ENCODE peak calls at places on chromosomes 6 and 20, in five cellular contexts. X is endodermal cell; C is H1; D is CD8-positive, alpha-beta memory T cell; Q is PC-9. B is an unnamed sample. For H3K4me1, the result is how much of the 10 kb centered on the place peaks cover.

GRCh38 chr20:23369424-23369823 is 7.4 kb downstream of the GZF1 start:
- DNase-seq in D (no peak), Q (no peak), C (no peak), X (no peak), B (no peak)

GRCh38 chr6:56424068-56424467 is 176.7 kb upstream of the COL21A1 start:
- DNase-seq in X (no peak), D (no peak), Q (no peak), C (no peak), B (no peak)

GRCh38 chr20:49482621-49483017 is at the start of gene KCNB1:
- DNase-seq in C (peak), Q (no peak), D (peak), X (peak), B (peak)

GRCh38 chr20:3706774-3707507 is 5.5 kb downstream of the SIGLEC1 start:
- DNase-seq in C (no peak), D (no peak), Q (peak), X (no peak), B (no peak)

GRCh38 chr6:14025160-14025559 is 92.4 kb upstream of the CD83 start:
- DNase-seq in X (no peak), Q (no peak), D (no peak), C (no peak), B (no peak)

GRCh38 chr20:49646528-49646927 is 67.2 kb downstream of the B4GALT5 start:
- DNase-seq in X (no peak), C (no peak), D (no peak), Q (no peak), B (no peak)

GRCh38 chr6:86619428-86619827 is 317.9 kb upstream of the HTR1E start:
- DNase-seq in C (no peak), X (no peak), Q (no peak), D (no peak), B (no peak)

GRCh38 chr20:37484386-37484785 is 36.7 kb upstream of the NNAT start:
- DNase-seq in C (no peak), D (no peak), Q (no peak), X (no peak), B (no peak)

GRCh38 chr6:33620584-33621395 is at the start of gene ITPR3:
- DNase-seq in D (peak), X (peak), Q (peak), C (peak), B (peak)

GRCh38 chr6:26204332-26205160 is 117.3 kb downstream of the HFE start:
- DNase-seq in X (peak), D (peak), Q (peak), C (peak), B (peak)

GRCh38 chr6:40893021-40893420 is 146.0 kb downstream of the UNC5CL start:
- DNase-seq in X (no peak), Q (no peak), D (no peak), C (no peak), B (no peak)

GRCh38 chr6:75602897-75603395 is 1.3 kb downstream of the SENP6 start:
- DNase-seq in Q (no peak), X (no peak), C (no peak), D (no peak), B (no peak)

GRCh38 chr6:64293298-64293697 is 657.7 kb downstream of the PHF3 start:
- DNase-seq in C (no peak), X (no peak), D (no peak), Q (no peak), B (no peak)

GRCh38 chr20:38551056-38551626 is 29.9 kb upstream of the ADIG start:
- DNase-seq in D (no peak), C (no peak), Q (no peak), X (no peak), B (no peak)

GRCh38 chr20:62604796-62605195 is 37.5 kb upstream of the SLCO4A1 start:
- DNase-seq in C (no peak), D (no peak), X (no peak), Q (no peak), B (no peak)

GRCh38 chr20:62601172-62601571 is 41.1 kb upstream of the SLCO4A1 start:
- DNase-seq in X (no peak), D (no peak), Q (no peak), C (no peak), B (no peak)

GRCh38 chr20:62602550-62602949 is 39.8 kb upstream of the SLCO4A1 start:
- DNase-seq in Q (no peak), C (no peak), D (no peak), X (no peak), B (peak)

GRCh38 chr20:62603907-62604785 is 38.2 kb upstream of the SLCO4A1 start:
- DNase-seq in Q (no peak), D (no peak), X (no peak), C (no peak), B (no peak)

DNA sequence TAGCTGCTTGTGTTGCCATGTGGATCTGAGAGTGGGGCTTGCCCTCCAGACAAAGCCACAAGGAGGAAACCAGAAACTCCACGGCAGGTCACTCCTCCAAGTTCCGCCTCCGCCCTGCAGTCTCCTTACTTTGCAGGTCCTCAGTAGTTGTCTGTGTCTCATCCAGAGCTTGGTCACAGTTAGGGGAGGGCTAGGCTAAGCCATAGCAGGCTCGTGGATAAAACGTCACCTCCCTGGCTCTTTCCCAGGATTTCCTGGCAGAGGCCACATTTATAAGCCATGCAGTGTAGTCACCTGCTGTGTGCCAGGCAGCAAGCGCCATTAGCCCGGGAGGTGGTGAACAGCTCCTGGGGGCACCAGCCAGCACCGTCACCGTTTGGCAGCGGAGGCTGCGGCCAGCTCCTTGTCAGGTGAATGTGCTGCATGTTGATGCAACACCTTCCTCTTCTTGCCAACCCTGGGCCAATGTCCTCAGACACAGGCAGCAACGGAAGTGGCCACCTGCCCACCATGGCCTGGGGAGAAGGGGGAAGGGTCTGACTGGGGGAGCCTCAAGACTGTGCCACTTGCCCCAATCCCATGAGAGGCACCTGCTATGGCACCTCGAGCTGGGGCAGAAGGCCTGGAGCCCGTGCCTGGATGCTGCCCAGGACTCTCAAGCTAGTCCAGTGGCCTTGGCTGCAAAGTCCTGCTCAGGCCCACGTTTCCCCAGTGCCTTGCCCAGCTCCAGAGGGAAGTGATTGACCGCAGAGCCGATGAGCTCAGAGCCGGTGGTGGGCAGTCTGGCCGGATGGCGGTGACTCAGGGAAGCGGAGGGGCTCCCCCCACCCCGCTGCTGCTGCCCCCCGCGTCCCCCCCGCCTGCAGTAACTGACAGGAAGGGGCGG is 39.0 kb upstream of the SLCO4A1 start:
- DNase-seq in Q (no peak), D (peak), X (no peak), C (no peak), B (peak)
- H3K4me3 ChIP-seq in Q (no peak), D (peak), X (no peak), C (no peak), B (no peak)

GRCh38 chr6:129704708-129705107 is 5.3 kb downstream of the ARHGAP18 start:
- DNase-seq in Q (no peak), C (no peak), X (no peak), D (no peak), B (no peak)
- H3K4me1 ChIP-seq in Q (under half), C (under half), X (under half), D (under half), B (under half)

DNA sequence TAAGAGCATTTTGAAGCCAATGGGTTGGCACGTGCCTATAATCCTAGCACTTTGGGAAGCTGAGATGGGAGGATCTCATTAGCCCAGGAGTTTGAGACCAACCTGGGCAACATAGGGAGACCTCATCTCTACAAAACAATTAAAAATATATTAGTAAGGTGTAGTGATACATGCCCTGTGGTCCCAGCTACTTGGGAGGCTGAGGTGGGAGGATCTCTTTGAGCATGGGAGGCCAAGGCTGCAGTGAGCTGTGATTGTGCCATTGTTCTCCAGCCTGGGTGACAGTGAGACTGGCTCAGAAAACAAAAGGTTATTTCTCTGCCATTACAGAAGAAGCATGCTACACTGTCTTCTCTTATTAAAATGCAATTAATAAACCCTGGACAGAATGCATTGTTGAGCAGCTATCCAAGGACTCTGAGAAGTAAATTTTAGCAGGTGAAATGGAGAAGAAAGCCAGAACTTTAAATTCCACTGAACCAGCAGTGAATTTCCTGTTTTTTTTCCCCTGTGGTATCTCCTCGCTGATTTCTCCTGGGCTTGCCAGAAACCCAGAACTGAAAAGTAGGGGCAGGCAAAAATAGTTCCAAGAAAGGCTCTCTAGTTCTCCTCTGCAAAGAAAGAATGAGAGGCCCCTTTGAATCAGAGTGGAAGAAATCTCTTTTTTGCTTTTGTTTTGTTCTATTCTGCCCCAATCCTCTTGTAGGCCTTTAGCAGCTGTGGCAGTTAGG is 8.4 kb downstream of the AMD1 start:
- DNase-seq in X (no peak), Q (no peak), D (no peak), C (no peak), B (no peak)
- H3K4me3 ChIP-seq in X (no peak), Q (no peak), D (no peak), C (no peak), B (no peak)

DNA sequence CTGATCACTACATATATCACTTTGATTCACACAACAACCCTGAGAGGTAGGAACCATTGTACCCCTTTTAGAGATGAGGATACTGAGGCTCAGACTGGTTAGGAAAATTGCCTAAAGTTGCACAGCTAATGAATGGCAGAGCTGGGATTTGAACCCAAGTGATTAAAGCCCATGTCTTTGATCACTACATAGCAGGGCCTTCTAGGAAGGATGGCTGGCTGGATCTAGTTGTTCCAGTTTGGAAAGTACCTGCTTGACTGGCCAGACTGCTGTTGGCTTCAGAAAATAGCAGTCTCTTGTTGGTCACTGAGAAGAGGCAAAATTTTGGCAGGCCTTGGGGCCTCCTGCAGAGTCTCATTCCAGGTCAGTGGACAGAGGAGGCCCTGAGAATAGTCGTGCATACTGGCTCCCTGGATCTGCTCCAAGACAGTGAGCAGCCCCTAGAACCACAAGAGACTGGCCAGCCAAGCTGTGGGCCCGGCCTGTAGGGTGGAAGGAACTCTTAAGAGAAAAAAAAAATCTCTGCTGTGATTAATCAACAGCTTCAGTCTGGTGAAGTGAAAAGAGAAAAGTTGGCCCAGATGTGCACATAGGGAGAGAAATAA is 17.5 kb downstream of the PPARD start:
- DNase-seq in D (no peak), C (no peak), Q (peak), X (no peak), B (no peak)
- H3K4me1 ChIP-seq in D (under half), C (under half), Q (under half), X (under half), B (under half)

GRCh38 chr6:21804941-21805610 is 211.5 kb downstream of the SOX4 start:
- DNase-seq in X (no peak), C (no peak), Q (no peak), D (no peak), B (no peak)

GRCh38 chr6:21807299-21807698 is 213.7 kb downstream of the SOX4 start:
- DNase-seq in X (no peak), Q (no peak), C (peak), D (no peak), B (no peak)

GRCh38 chr6:21808045-21808470 is 214.5 kb downstream of the SOX4 start:
- DNase-seq in C (peak), X (peak), D (no peak), Q (no peak), B (no peak)

GRCh38 chr6:21811484-21811883 is 217.9 kb downstream of the SOX4 start:
- DNase-seq in D (no peak), C (no peak), X (no peak), Q (no peak), B (no peak)

GRCh38 chr6:21808551-21809181 is 215.1 kb downstream of the SOX4 start:
- DNase-seq in Q (no peak), C (no peak), X (no peak), D (no peak), B (no peak)
- H3K4me3 ChIP-seq in Q (no peak), C (no peak), X (no peak), D (no peak), B (no peak)